ENCODE peak calls at places on chromosomes 2 and 18, in four cellular contexts. G is heart left ventricle, I is adipocyte, H is IMR-90. D is an unnamed sample.

GRCh38 chr18:59419386-59419785 is 60.3 kb upstream of the LMAN1 start:
- DNase-seq in H (peak; percentile 71), I (peak; percentile 92), G (no peak), D (no peak)

GRCh38 chr2:33272001-33272400 is 204.4 kb upstream of the RASGRP3 start:
- DNase-seq in H (peak; percentile 56), G (no peak), I (peak; percentile 53), D (no peak)

GRCh38 chr2:147945660-147946059 is 74.9 kb downstream of the ORC4 start:
- DNase-seq in H (peak; percentile 16), I (peak; percentile 31), G (no peak), D (no peak)

GRCh38 chr2:15127876-15128275 is 433.3 kb downstream of the NBAS start:
- DNase-seq in H (no peak), I (no peak), G (no peak), D (no peak)

GRCh38 chr18:28071199-28071598 is 105.7 kb downstream of the CDH2 start:
- DNase-seq in G (no peak), I (no peak), H (no peak), D (no peak)

GRCh38 chr2:114937366-114937930 is 495.0 kb downstream of the DPP10 start:
- DNase-seq in H (no peak), G (no peak), I (no peak), D (no peak)

GRCh38 chr2:159256159-159256558 is 30.3 kb downstream of the WDSUB1 start:
- DNase-seq in I (peak; percentile 85), G (no peak), H (peak; percentile 90), D (no peak)

GRCh38 chr2:159044804-159045286 is 76.4 kb downstream of the TANC1 start:
- DNase-seq in I (peak; percentile 66), G (no peak), H (no peak), D (peak; percentile 64)

GRCh38 chr2:173400760-173401159 is 46.1 kb downstream of the CDCA7 start:
- DNase-seq in G (no peak), H (no peak), I (no peak), D (no peak)

GRCh38 chr18:63317982-63318881 is 1.3 kb downstream of the BCL2 start:
- DNase-seq in G (peak; percentile 82), H (no peak), I (peak; percentile 23), D (peak; percentile 5)

GRCh38 chr2:3730646-3731045 is 27.3 kb downstream of the DCDC2C start:
- DNase-seq in G (no peak), H (peak; percentile 41), I (peak; percentile 5), D (peak; percentile 9)

GRCh38 chr2:113200736-113201490 is 27.1 kb downstream of the PSD4 start:
- DNase-seq in H (no peak), G (no peak), I (no peak), D (no peak)

GRCh38 chr2:113198790-113199612 is 25.2 kb downstream of the PSD4 start:
- DNase-seq in H (peak; percentile 47), I (peak; percentile 91), G (peak; percentile 89), D (peak; percentile 81)

GRCh38 chr2:113198048-113198789 is 24.4 kb downstream of the PSD4 start:
- DNase-seq in I (no peak), G (no peak), H (no peak), D (no peak)

GRCh38 chr2:113201496-113202304 is 27.9 kb downstream of the PSD4 start:
- DNase-seq in G (no peak), H (no peak), I (no peak), D (no peak)

GRCh38 chr2:113200236-113200635 is 26.5 kb downstream of the PSD4 start:
- DNase-seq in I (no peak), H (no peak), G (no peak), D (peak; percentile 26)
- H3K36me3 ChIP-seq in I (no peaks in the 10 kb centered on the region), H (no peaks in the 10 kb centered on the region), G (no peaks in the 10 kb centered on the region), D (no peaks in the 10 kb centered on the region)

GRCh38 chr2:241724975-241725870 is 9.2 kb upstream of the D2HGDH start:
- DNase-seq in I (no peak), H (no peak), G (no peak), D (no peak)
- H3K36me3 ChIP-seq in I (peaks cover 29% of the 10 kb centered on the region), H (peaks cover 33% of the 10 kb centered on the region), G (no peaks in the 10 kb centered on the region), D (peaks cover 19% of the 10 kb centered on the region)

DNA sequence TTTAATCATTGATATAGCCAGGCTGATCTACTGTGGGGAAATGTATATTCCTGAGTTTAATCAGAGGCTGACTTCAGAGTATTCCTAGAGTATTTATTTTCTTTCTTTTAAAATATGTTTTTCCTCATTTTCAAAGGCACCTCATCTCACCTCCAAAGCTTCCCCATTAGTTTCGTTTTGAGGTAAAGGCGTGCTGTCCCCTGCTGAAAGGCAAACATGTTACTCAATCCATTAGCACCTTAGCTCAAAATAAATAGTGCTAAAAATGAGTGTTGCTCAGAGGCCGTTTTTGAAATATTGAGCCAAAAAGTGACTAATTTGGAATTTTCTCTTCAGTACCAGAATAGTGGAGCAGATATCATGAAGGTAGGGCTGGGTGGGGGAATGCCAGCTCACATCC is 386.2 kb downstream of the SOX11 start:
- DNase-seq in I (no peak), G (no peak), H (no peak), D (no peak)
- H3K36me3 ChIP-seq in I (no peaks in the 10 kb centered on the region), G (no peaks in the 10 kb centered on the region), H (no peaks in the 10 kb centered on the region), D (no peaks in the 10 kb centered on the region)

DNA sequence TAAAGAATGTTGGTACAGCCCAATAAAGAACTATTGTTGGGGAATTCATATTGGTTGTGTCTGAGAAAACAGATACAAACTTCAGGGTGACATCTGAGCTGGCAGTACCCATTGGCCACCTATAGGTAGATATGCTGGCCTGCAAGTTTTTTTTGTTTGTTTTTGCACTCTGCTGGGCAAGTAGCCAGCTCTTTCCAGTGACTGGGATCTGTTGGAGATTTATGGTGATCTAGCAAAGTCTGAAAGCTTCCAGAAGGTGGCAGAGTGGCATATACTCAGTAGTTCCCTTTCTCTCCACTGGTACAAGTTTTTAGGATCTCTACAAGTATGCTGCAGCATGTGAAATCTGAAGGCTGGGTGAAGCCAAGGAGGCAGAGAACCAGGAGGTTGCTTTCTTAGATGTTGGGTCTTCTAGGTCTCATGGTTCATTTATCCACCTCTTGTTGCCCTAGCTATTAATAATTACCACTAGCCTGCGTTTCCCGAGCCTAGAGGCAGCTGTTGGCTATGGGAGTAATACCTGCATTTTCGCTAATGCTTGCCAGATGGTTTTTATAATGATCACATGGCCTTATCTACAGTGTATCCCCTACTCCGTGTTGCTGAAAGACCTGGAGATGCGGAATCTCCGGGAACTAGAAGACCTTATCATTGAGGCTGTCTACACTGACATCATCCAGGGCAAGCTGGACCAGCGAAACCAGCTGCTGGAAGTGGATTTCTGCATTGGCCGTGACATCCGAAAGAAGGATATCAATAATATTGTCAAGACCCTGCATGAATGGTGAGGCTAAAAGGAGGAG is 9.5 kb downstream of the COPS7B start:
- DNase-seq in H (peak; percentile 75), G (no peak), I (peak; percentile 62), D (peak; percentile 65)
- H3K36me3 ChIP-seq in H (peaks cover 34% of the 10 kb centered on the region), G (peaks cover 13% of the 10 kb centered on the region), I (peaks cover 61% of the 10 kb centered on the region), D (peaks cover 66% of the 10 kb centered on the region)

GRCh38 chr2:197555467-197555866 is 39.6 kb downstream of the MOB4 start:
- DNase-seq in H (no peak), I (no peak), G (no peak), D (no peak)
- H3K36me3 ChIP-seq in H (peaks cover 19% of the 10 kb centered on the region), I (peaks cover 52% of the 10 kb centered on the region), G (peaks cover 7% of the 10 kb centered on the region), D (peaks cover 36% of the 10 kb centered on the region)

DNA sequence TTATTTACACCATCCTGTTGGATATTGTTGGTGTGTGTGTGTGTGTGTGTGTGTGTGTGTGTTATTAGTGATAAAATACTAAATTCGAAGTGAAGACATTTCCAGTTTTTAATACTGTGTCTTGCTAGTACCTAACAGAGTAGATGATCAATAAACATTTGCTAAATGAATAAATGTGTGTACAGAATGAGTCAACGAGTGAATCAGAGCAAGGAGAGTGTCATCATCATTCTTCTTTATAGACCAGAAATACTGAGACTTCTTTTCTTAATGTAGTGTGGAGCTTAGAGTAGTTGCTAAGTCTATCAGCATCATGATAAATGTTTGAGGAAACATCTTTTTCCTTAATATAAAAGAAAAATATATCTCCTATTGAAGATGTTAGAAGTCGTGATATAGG is 169.7 kb upstream of the SATB2 start:
- DNase-seq in H (no peak), I (no peak), G (no peak), D (no peak)
- H3K36me3 ChIP-seq in H (no peaks in the 10 kb centered on the region), I (no peaks in the 10 kb centered on the region), G (no peaks in the 10 kb centered on the region), D (no peaks in the 10 kb centered on the region)

DNA sequence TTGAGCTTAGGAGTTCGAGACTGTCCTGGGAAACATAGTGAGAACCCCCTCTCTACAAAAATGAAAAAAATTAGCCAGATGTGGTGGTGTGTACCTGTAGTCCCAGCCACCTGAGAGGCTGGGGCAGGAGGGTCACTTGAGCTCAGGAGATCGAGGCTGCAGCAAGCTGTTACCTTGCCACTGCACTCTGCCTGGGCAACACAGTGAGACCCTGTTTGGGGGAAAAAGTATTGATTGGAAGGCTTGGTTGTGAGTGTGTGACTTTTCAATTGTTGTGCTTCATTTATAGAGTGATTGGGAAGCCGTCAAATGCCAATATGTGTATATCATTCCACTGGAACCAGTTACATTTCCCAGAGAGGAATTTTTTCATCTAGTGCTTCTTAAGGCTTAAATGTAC is 15.2 kb downstream of the WDR43 start:
- DNase-seq in H (no peak), G (no peak), I (no peak), D (no peak)
- H3K36me3 ChIP-seq in H (peaks cover 41% of the 10 kb centered on the region), G (peaks cover 16% of the 10 kb centered on the region), I (peaks cover 79% of the 10 kb centered on the region), D (peaks cover 93% of the 10 kb centered on the region)